ENCODE peak calls at places on chromosome 5, in seven cellular contexts. K is fibroblast of gingiva, A is NCI-H2081, Q is COR-L47, L is NCI-H2029, R is EH, Y is HFFc6. U is an unnamed sample.
A peak's percentile ranks its signal among the peaks of the same experiment; 100 is the strongest.

GRCh38 chr5:31531543-31531887 is 378 bp downstream of the DROSHA start:
- DNase-seq in K (no peak), A (peak; percentile 51), Q (no peak), L (peak; percentile 16), R (peak; percentile 39), Y (peak; percentile 12), U (peak; percentile 55)

GRCh38 chr5:33180900-33181299 is 259.9 kb upstream of the TARS1 start:
- DNase-seq in K (peak; percentile 45), A (peak; percentile 49), Q (no peak), L (no peak), R (peak; percentile 68), Y (peak; percentile 49), U (no peak)

GRCh38 chr5:7849531-7850240 is 1.2 kb downstream of the CFAP90 start:
- DNase-seq in K (no peak), A (no peak), Q (peak; percentile 9), L (no peak), R (peak; percentile 14), Y (no peak), U (peak; percentile 36)

GRCh38 chr5:65722575-65723424 is 795 bp downstream of the NLN start:
- DNase-seq in K (peak; percentile 80), A (peak; percentile 65), Q (peak; percentile 65), L (peak; percentile 26), R (peak; percentile 79), Y (peak; percentile 65), U (peak; percentile 70)

GRCh38 chr5:1555011-1555807 is 31.4 kb upstream of the LPCAT1 start:
- DNase-seq in K (peak; percentile 97), A (no peak), Q (peak; percentile 14), L (peak; percentile 99), R (peak; percentile 65), Y (peak; percentile 56), U (peak; percentile 58)

GRCh38 chr5:162240734-162241133 is 173.2 kb downstream of the GABRG2 start:
- DNase-seq in K (no peak), A (no peak), Q (no peak), L (no peak), R (no peak), Y (no peak), U (no peak)

GRCh38 chr5:149628221-149628620 is 46.9 kb downstream of the ARHGEF37 start:
- DNase-seq in K (no peak), A (peak; percentile 4), Q (peak; percentile 8), L (peak; percentile 34), R (no peak), Y (no peak), U (no peak)

GRCh38 chr5:20606006-20606405 is 618.0 kb upstream of the CDH18 start:
- DNase-seq in K (no peak), A (no peak), Q (no peak), L (no peak), R (no peak), Y (no peak), U (no peak)

GRCh38 chr5:66144799-66145390 is 795 bp downstream of the SREK1 start:
- DNase-seq in K (no peak), A (peak; percentile 73), Q (peak; percentile 69), L (peak; percentile 80), R (no peak), Y (peak; percentile 30), U (peak; percentile 53)

GRCh38 chr5:159511570-159511969 is 181.3 kb upstream of the IL12B start:
- DNase-seq in K (peak; percentile 33), A (no peak), Q (no peak), L (no peak), R (peak; percentile 79), Y (peak; percentile 11), U (no peak)

GRCh38 chr5:78002690-78003089 is 226.6 kb upstream of the TBCA start:
- DNase-seq in K (no peak), A (no peak), Q (no peak), L (no peak), R (no peak), Y (no peak), U (no peak)

GRCh38 chr5:135262364-135262763 is 136.7 kb downstream of the MACROH2A1 start:
- DNase-seq in K (no peak), A (no peak), Q (no peak), L (no peak), R (peak; percentile 30), Y (no peak), U (no peak)

GRCh38 chr5:168592014-168592368 is 12.8 kb upstream of the PANK3 start:
- DNase-seq in K (peak; percentile 53), A (no peak), Q (no peak), L (no peak), R (peak; percentile 30), Y (peak; percentile 15), U (no peak)

GRCh38 chr5:60535198-60535597 is 164.8 kb downstream of the DEPDC1B start:
- DNase-seq in K (no peak), A (no peak), Q (no peak), L (no peak), R (no peak), Y (no peak), U (no peak)